ENCODE peak calls at places on chromosome 14, in four cellular contexts. T is NCI-H1105 treated with DMSO at 0.1 percent for 48 hours, V is HuH-7, D is LHCN-M2. C is an unnamed sample.

GRCh38 chr14:31271648-31272047 is 64.1 kb upstream of the HECTD1 start:
- DNase-seq in T (no peak), V (no peak), D (no peak), C (no peak)

GRCh38 chr14:29734732-29735131 is 192.9 kb downstream of the PRKD1 start:
- DNase-seq in T (no peak), V (no peak), D (no peak), C (peak; percentile 83)

GRCh38 chr14:103356151-103356766 is 22.2 kb downstream of the EIF5 start:
- DNase-seq in T (no peak), V (no peak), D (no peak), C (no peak)

GRCh38 chr14:23605931-23606585 is 27.5 kb upstream of the JPH4 start:
- DNase-seq in T (no peak), V (no peak), D (peak; percentile 33), C (no peak)

GRCh38 chr14:55071870-55072640 is 20.6 kb downstream of the MAPK1IP1L start:
- DNase-seq in T (no peak), V (no peak), D (peak; percentile 97), C (peak; percentile 18)

GRCh38 chr14:42731480-42731879 is 1124.8 kb downstream of the LRFN5 start:
- DNase-seq in T (no peak), V (no peak), D (no peak), C (no peak)

GRCh38 chr14:24093901-24094838 is at the start of gene PCK2:
- DNase-seq in T (peak; percentile 91), V (peak; percentile 98), D (peak; percentile 70), C (peak; percentile 97)

GRCh38 chr14:22689186-22689585 is 45.0 kb upstream of the OR6J1 start:
- DNase-seq in T (no peak), V (no peak), D (peak; percentile 99), C (no peak)

GRCh38 chr14:72154645-72155378 is 222.6 kb downstream of the RGS6 start:
- DNase-seq in T (no peak), V (no peak), D (no peak), C (no peak)

GRCh38 chr14:35956376-35957000 is 130.3 kb downstream of the BRMS1L start:
- DNase-seq in T (no peak), V (no peak), D (no peak), C (peak; percentile 31)

GRCh38 chr14:51957950-51958349 is 31.4 kb upstream of the RTRAF start:
- DNase-seq in T (peak; percentile 14), V (no peak), D (peak; percentile 79), C (no peak)

GRCh38 chr14:71439247-71439646 is 493.0 kb upstream of the RGS6 start:
- DNase-seq in T (no peak), V (no peak), D (no peak), C (no peak)

GRCh38 chr14:89489796-89490506 is 72.9 kb upstream of the FOXN3 start:
- DNase-seq in T (peak; percentile 12), V (no peak), D (peak; percentile 34), C (peak; percentile 57)

GRCh38 chr14:34425095-34425851 is 36.8 kb downstream of the SPTSSA start:
- DNase-seq in T (no peak), V (no peak), D (no peak), C (no peak)

GRCh38 chr14:55332654-55333570 is 61.7 kb downstream of the FBXO34 start:
- DNase-seq in T (no peak), V (no peak), D (no peak), C (peak; percentile 28)

GRCh38 chr14:76782885-76783566 is 21.8 kb downstream of the VASH1 start:
- DNase-seq in T (no peak), V (no peak), D (no peak), C (no peak)

GRCh38 chr14:21104448-21105060 is 3.7 kb downstream of the TMEM253 start:
- DNase-seq in T (peak; percentile 86), V (peak; percentile 73), D (peak; percentile 84), C (peak; percentile 93)

GRCh38 chr14:48890333-48890732 is 695.8 kb downstream of the RPS29 start:
- DNase-seq in T (no peak), V (no peak), D (no peak), C (no peak)

GRCh38 chr14:92538412-92539017 is 24.9 kb downstream of the RIN3 start:
- DNase-seq in T (no peak), V (no peak), D (no peak), C (no peak)

GRCh38 chr14:61438860-61439765 is 117.7 kb downstream of the PRKCH start:
- DNase-seq in T (no peak), V (peak; percentile 37), D (peak; percentile 44), C (peak; percentile 21)

GRCh38 chr14:77290705-77291104 is 19.7 kb upstream of the NGB start:
- DNase-seq in T (no peak), V (no peak), D (no peak), C (no peak)

GRCh38 chr14:25001096-25001982 is 48.6 kb downstream of the STXBP6 start:
- DNase-seq in T (no peak), V (no peak), D (no peak), C (no peak)

GRCh38 chr14:100652739-100653138 is 65.5 kb upstream of the BEGAIN start:
- DNase-seq in T (no peak), V (no peak), D (no peak), C (peak; percentile 42)

GRCh38 chr14:55780156-55780946 is 200.3 kb downstream of the KTN1 start:
- DNase-seq in T (no peak), V (no peak), D (peak; percentile 43), C (no peak)

GRCh38 chr14:76887196-76887595 is 61.0 kb downstream of the LRRC74A start:
- DNase-seq in T (no peak), V (no peak), D (no peak), C (no peak)

GRCh38 chr14:100770605-100771120 is 44.0 kb downstream of the DLK1 start:
- DNase-seq in T (no peak), V (no peak), D (no peak), C (no peak)

GRCh38 chr14:21047378-21047781 is 5.2 kb downstream of the RNASE7 start:
- DNase-seq in T (no peak), V (no peak), D (no peak), C (no peak)

C was measured in NCI-H69.